ENCODE peak calls at places on chromosome 10, in five cellular contexts. One of them, this sample, is unnamed.

GRCh38 chr10:71270301-71270777 is 48.7 kb upstream of the SLC29A3 start:
- DNase-seq in heart right ventricle: peak
- DNase-seq in fibroblast of lung: peak
- DNase-seq in C1 segment of cervical spinal cord: peak
- DNase-seq in BE2C: peak
- DNase-seq in this sample: peak

GRCh38 chr10:19785366-19785765 is 30.9 kb upstream of the PLXDC2 start:
- DNase-seq in heart right ventricle: no peak
- DNase-seq in fibroblast of lung: peak
- DNase-seq in C1 segment of cervical spinal cord: no peak
- DNase-seq in BE2C: no peak
- DNase-seq in this sample: no peak

GRCh38 chr10:132020456-132020855 is 38.7 kb upstream of the BNIP3 start:
- DNase-seq in heart right ventricle: no peak
- DNase-seq in fibroblast of lung: no peak
- DNase-seq in C1 segment of cervical spinal cord: no peak
- DNase-seq in BE2C: no peak
- DNase-seq in this sample: no peak

GRCh38 chr10:3935141-3935540 is 150.1 kb upstream of the KLF6 start:
- DNase-seq in heart right ventricle: peak
- DNase-seq in fibroblast of lung: peak
- DNase-seq in C1 segment of cervical spinal cord: no peak
- DNase-seq in BE2C: no peak
- DNase-seq in this sample: no peak

GRCh38 chr10:128062837-128063563 is 63.2 kb downstream of the MKI67 start:
- DNase-seq in heart right ventricle: no peak
- DNase-seq in fibroblast of lung: no peak
- DNase-seq in C1 segment of cervical spinal cord: no peak
- DNase-seq in BE2C: no peak
- DNase-seq in this sample: no peak

GRCh38 chr10:32376027-32376426 is 29.1 kb upstream of the EPC1 start:
- DNase-seq in heart right ventricle: no peak
- DNase-seq in fibroblast of lung: no peak
- DNase-seq in C1 segment of cervical spinal cord: no peak
- DNase-seq in BE2C: no peak
- DNase-seq in this sample: no peak

GRCh38 chr10:29256531-29256930 is 32.3 kb upstream of the LYZL1 start:
- DNase-seq in heart right ventricle: no peak
- DNase-seq in fibroblast of lung: no peak
- DNase-seq in C1 segment of cervical spinal cord: no peak
- DNase-seq in BE2C: no peak
- DNase-seq in this sample: no peak

GRCh38 chr10:83606275-83606674 is 533.0 kb upstream of the GHITM start:
- DNase-seq in heart right ventricle: no peak
- DNase-seq in fibroblast of lung: peak
- DNase-seq in C1 segment of cervical spinal cord: no peak
- DNase-seq in BE2C: no peak
- DNase-seq in this sample: no peak

GRCh38 chr10:27720529-27720928 is 25.1 kb downstream of the MKX start:
- DNase-seq in heart right ventricle: no peak
- DNase-seq in fibroblast of lung: no peak
- DNase-seq in C1 segment of cervical spinal cord: no peak
- DNase-seq in BE2C: no peak
- DNase-seq in this sample: no peak

GRCh38 chr10:43211431-43212042 is 55.3 kb downstream of the RASGEF1A start:
- DNase-seq in heart right ventricle: no peak
- DNase-seq in fibroblast of lung: no peak
- DNase-seq in C1 segment of cervical spinal cord: no peak
- DNase-seq in BE2C: no peak
- DNase-seq in this sample: no peak

GRCh38 chr10:92972066-92972870 is 88.3 kb upstream of the CYP26C1 start:
- DNase-seq in heart right ventricle: no peak
- DNase-seq in fibroblast of lung: peak
- DNase-seq in C1 segment of cervical spinal cord: no peak
- DNase-seq in BE2C: no peak
- DNase-seq in this sample: no peak

GRCh38 chr10:30968711-30969110 is 63.0 kb downstream of the ZNF438 start:
- DNase-seq in heart right ventricle: no peak
- DNase-seq in fibroblast of lung: no peak
- DNase-seq in C1 segment of cervical spinal cord: no peak
- DNase-seq in BE2C: no peak
- DNase-seq in this sample: no peak

GRCh38 chr10:63217120-63217605 is 84.0 kb downstream of the NRBF2 start:
- DNase-seq in heart right ventricle: no peak
- DNase-seq in fibroblast of lung: peak
- DNase-seq in C1 segment of cervical spinal cord: no peak
- DNase-seq in BE2C: peak
- DNase-seq in this sample: no peak

GRCh38 chr10:3255616-3256015 is 83.0 kb upstream of the PITRM1 start:
- DNase-seq in heart right ventricle: no peak
- DNase-seq in fibroblast of lung: no peak
- DNase-seq in C1 segment of cervical spinal cord: no peak
- DNase-seq in BE2C: no peak
- DNase-seq in this sample: no peak

GRCh38 chr10:60645928-60646433 is 132.3 kb upstream of the CDK1 start:
- DNase-seq in heart right ventricle: no peak
- DNase-seq in fibroblast of lung: no peak
- DNase-seq in C1 segment of cervical spinal cord: no peak
- DNase-seq in BE2C: no peak
- DNase-seq in this sample: no peak

GRCh38 chr10:130968964-130969363 is 342.6 kb downstream of the TCERG1L start:
- DNase-seq in heart right ventricle: no peak
- DNase-seq in fibroblast of lung: no peak
- DNase-seq in C1 segment of cervical spinal cord: no peak
- DNase-seq in BE2C: no peak
- DNase-seq in this sample: no peak

GRCh38 chr10:7230956-7231355 is 179.9 kb downstream of the SFMBT2 start:
- DNase-seq in heart right ventricle: no peak
- DNase-seq in fibroblast of lung: peak
- DNase-seq in C1 segment of cervical spinal cord: no peak
- DNase-seq in BE2C: no peak
- DNase-seq in this sample: no peak

GRCh38 chr10:128414568-128414967 is 288.3 kb upstream of the MKI67 start:
- DNase-seq in heart right ventricle: no peak
- DNase-seq in fibroblast of lung: no peak
- DNase-seq in C1 segment of cervical spinal cord: no peak
- DNase-seq in BE2C: no peak
- DNase-seq in this sample: no peak

GRCh38 chr10:132102717-132103110 is 37.0 kb downstream of the JAKMIP3 start:
- DNase-seq in heart right ventricle: no peak
- DNase-seq in fibroblast of lung: no peak
- DNase-seq in C1 segment of cervical spinal cord: no peak
- DNase-seq in BE2C: no peak
- DNase-seq in this sample: no peak

GRCh38 chr10:43130756-43131155 is 7.5 kb upstream of the CSGALNACT2 start:
- DNase-seq in heart right ventricle: no peak
- DNase-seq in fibroblast of lung: no peak
- DNase-seq in C1 segment of cervical spinal cord: no peak
- DNase-seq in BE2C: no peak
- DNase-seq in this sample: no peak

GRCh38 chr10:72087392-72087968 is 871 bp downstream of the SPOCK2 start:
- DNase-seq in heart right ventricle: no peak
- DNase-seq in fibroblast of lung: no peak
- DNase-seq in C1 segment of cervical spinal cord: no peak
- DNase-seq in BE2C: no peak
- DNase-seq in this sample: no peak

GRCh38 chr10:97553575-97554100 is 18.9 kb upstream of the ANKRD2 start:
- DNase-seq in heart right ventricle: peak
- DNase-seq in fibroblast of lung: peak
- DNase-seq in C1 segment of cervical spinal cord: peak
- DNase-seq in BE2C: peak
- DNase-seq in this sample: peak

GRCh38 chr10:130412317-130412716 is 276.1 kb downstream of the GLRX3 start:
- DNase-seq in heart right ventricle: no peak
- DNase-seq in fibroblast of lung: no peak
- DNase-seq in C1 segment of cervical spinal cord: no peak
- DNase-seq in BE2C: no peak
- DNase-seq in this sample: no peak

GRCh38 chr10:13375791-13376190 is 27.7 kb upstream of the SEPHS1 start:
- DNase-seq in heart right ventricle: no peak
- DNase-seq in fibroblast of lung: no peak
- DNase-seq in C1 segment of cervical spinal cord: no peak
- DNase-seq in BE2C: no peak
- DNase-seq in this sample: no peak

GRCh38 chr10:17857040-17857439 is 47.9 kb downstream of the MRC1 start:
- DNase-seq in heart right ventricle: no peak
- DNase-seq in fibroblast of lung: no peak
- DNase-seq in C1 segment of cervical spinal cord: no peak
- DNase-seq in BE2C: no peak
- DNase-seq in this sample: no peak

GRCh38 chr10:125151824-125152634 is 8.3 kb downstream of the CTBP2 start:
- DNase-seq in heart right ventricle: peak
- DNase-seq in fibroblast of lung: no peak
- DNase-seq in C1 segment of cervical spinal cord: no peak
- DNase-seq in BE2C: no peak
- DNase-seq in this sample: no peak